ENCODE peak calls at places on chromosomes 13 and 19, in four cellular contexts. J is breast epithelium, X is suprapubic skin, F is GM23338. P is an unnamed sample.

GRCh38 chr19:27758626-27759505 is 1454.1 kb downstream of the UQCRFS1 start:
- DNase-seq in X (no peak), F (no peak), J (no peak), P (no peak)

GRCh38 chr19:17448190-17448967 is at the start of gene TMEM221:
- DNase-seq in J (no peak), F (peak), X (no peak), P (peak)

GRCh38 chr13:39451301-39451700 is 151.7 kb downstream of the LHFPL6 start:
- DNase-seq in F (no peak), X (no peak), J (no peak), P (no peak)

GRCh38 chr13:60148918-60149317 is 14.8 kb downstream of the DIAPH3 start:
- DNase-seq in J (no peak), X (no peak), F (no peak), P (no peak)

GRCh38 chr19:13297023-13297422 is 146.8 kb downstream of the IER2 start:
- DNase-seq in X (no peak), J (no peak), F (no peak), P (no peak)

GRCh38 chr13:109678459-109678858 is 107.9 kb downstream of the IRS2 start:
- DNase-seq in X (no peak), F (no peak), J (no peak), P (no peak)

GRCh38 chr13:97276862-97277269 is 54.7 kb downstream of the MBNL2 start:
- DNase-seq in X (no peak), J (no peak), F (no peak), P (no peak)

GRCh38 chr13:98599502-98600328 is 22.8 kb upstream of the STK24 start:
- DNase-seq in F (peak), J (no peak), X (no peak), P (no peak)

GRCh38 chr13:105908581-105908980 is 626.9 kb downstream of the EFNB2 start:
- DNase-seq in J (no peak), F (no peak), X (no peak), P (no peak)

GRCh38 chr19:2186071-2186846 is 22.5 kb downstream of the DOT1L start:
- DNase-seq in X (peak), J (peak), F (no peak), P (no peak)

GRCh38 chr13:112066624-112067004 is 335 bp upstream of the SOX1 start:
- DNase-seq in F (peak), X (no peak), J (no peak), P (peak)

GRCh38 chr13:51148952-51149573 is 38.0 kb upstream of the C13orf42 start:
- DNase-seq in X (no peak), J (no peak), F (peak), P (peak)

GRCh38 chr19:17967258-17968051 is 548 bp downstream of the KCNN1 start:
- DNase-seq in J (no peak), F (no peak), X (no peak), P (peak)

GRCh38 chr19:2385053-2385721 is 25.1 kb downstream of the TMPRSS9 start:
- DNase-seq in F (peak), J (peak), X (no peak), P (peak)

GRCh38 chr13:113187263-113187669 is 21.2 kb downstream of the PCID2 start:
- DNase-seq in J (no peak), X (peak), F (no peak), P (peak)

GRCh38 chr13:48908381-48909087 is 67.2 kb upstream of the FNDC3A start:
- DNase-seq in F (no peak), X (no peak), J (no peak), P (no peak)

GRCh38 chr13:21884965-21885567 is 214.2 kb downstream of the FGF9 start:
- DNase-seq in J (no peak), X (no peak), F (no peak), P (no peak)

GRCh38 chr19:55611300-55611982 is 6.0 kb downstream of the ZNF865 start:
- DNase-seq in F (no peak), J (no peak), X (no peak), P (peak)

DNA sequence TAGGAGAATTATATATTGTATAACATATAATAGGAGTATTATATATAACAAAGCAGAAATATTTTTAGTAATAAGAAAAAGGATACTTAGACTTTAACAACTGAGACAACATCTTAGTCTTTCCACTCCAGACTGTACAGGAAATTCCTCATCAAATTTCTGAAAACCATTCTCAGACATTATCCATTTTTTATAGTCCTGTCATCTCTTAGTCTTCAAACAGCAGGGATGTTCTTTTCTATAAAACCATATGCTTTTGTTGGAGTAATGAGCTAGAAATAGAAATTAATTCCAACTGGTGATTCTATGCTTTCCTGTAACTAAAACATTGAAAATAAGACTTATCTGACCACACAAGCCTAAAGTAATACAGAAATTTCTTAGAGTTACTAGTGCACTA is 82.1 kb upstream of the CSNK1A1L start:
- DNase-seq in X (no peak), F (no peak), J (no peak), P (no peak)
- TF ChIP-seq POLR2AphosphoS5 in X (no peak), F (no peak), J (no peak), P (no peak)

DNA sequence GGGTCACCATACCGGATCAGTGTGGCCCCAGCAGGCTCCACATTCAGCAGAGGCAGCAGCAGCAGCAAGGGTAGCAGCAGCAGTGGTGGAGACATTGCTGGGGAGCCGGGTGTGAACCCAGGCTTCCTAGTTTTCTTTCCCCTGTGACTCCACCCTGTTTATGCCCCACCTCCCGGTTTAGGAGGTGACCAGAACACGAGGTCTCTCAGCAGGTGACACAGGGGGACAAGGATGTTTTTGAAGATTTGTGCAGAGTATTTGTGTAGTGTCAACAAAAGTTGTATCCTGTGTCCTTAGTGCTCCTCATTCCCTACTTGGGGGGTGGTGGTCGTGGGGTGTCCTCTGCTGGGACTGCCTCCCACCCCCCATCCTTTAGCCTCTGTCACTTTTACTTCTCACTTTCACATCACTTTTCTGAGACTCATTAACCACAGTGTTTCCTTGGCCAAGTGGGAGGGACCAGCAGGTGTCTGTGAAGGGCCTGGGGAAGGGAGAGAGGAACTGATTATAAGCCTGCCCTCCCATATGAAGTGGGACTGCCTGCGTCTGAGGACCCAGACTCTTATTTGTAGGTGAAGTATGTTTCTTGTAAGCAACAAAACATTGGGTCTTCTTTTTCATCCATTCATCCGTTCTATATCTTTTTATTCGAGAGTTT is 15.6 kb upstream of the KCNC3 start:
- DNase-seq in F (no peak), X (no peak), J (no peak), P (no peak)
- TF ChIP-seq POLR2AphosphoS5 in F (no peak), X (no peak), J (no peak), P (no peak)

GRCh38 chr19:5899728-5900526 is 3.7 kb downstream of the NDUFA11 start:
- DNase-seq in X (no peak), J (no peak), F (no peak), P (no peak)
- TF ChIP-seq POLR2AphosphoS5 in X (no peak), J (no peak), F (no peak), P (no peak)

DNA sequence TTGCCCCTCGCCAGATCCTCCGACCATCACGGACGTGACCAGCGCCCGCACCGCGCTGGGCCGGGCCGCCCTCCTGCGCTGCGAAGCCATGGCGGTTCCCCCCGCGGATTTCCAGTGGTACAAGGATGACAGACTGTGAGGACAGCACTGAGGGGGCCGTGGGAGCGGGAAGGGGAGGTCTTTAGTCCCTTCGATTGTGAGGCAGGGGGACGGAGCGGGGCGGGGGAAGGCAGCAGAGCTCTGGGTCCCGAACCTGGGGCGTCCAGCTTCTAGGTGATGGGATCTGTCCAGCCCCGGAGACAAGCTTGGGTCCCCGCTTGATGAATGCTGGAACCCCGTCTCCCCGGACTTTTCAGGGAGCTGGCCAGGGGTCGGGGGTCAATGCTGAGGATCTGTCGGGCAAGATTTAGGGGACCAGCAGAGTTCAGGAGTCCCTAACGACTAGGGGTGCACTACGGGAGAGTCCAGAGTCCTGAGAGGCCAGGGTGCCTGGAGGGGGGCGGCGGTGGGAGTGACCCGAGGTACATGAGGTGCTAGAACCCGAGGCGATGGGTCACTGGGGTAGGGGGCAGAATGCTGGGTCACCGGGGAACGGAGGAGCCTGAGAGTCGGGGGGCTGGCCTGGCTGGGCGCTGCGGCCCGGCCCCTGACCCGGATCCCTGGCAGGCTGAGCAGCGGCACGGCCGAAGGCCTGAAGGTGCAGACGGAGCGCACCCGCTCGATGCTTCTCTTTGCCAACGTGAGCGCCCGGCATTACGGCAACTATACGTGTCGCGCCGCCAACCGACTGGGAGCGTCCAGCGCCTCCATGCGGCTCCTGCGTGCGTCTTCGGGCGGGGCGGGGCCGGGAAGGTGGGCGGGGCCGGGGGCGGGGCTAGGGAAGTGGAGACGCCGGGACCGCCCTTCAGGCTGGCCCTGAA is 14.6 kb downstream of the VSIG10L start:
- DNase-seq in X (no peak), F (peak), J (peak), P (no peak)
- TF ChIP-seq POLR2AphosphoS5 in X (no peak), F (peak), J (no peak), P (no peak)

GRCh38 chr19:10677796-10678195 is 23.4 kb upstream of the QTRT1 start:
- DNase-seq in X (no peak), J (no peak), F (no peak), P (no peak)
- TF ChIP-seq POLR2AphosphoS5 in X (no peak), J (no peak), F (no peak), P (no peak)

GRCh38 chr13:99976502-99977115 is 5.0 kb upstream of the ZIC2 start:
- DNase-seq in X (no peak), F (no peak), J (no peak), P (no peak)
- TF ChIP-seq POLR2AphosphoS5 in X (no peak), F (no peak), J (no peak), P (no peak)

GRCh38 chr19:47609885-47610545 is 1.1 kb downstream of the BICRA start:
- DNase-seq in X (peak), J (no peak), F (peak), P (peak)

GRCh38 chr19:47607564-47608073 is 1.3 kb upstream of the BICRA start:
- DNase-seq in F (no peak), J (no peak), X (no peak), P (no peak)

GRCh38 chr19:47608074-47608907 is 643 bp upstream of the BICRA start:
- DNase-seq in J (peak), X (peak), F (peak), P (peak)

GRCh38 chr19:47610546-47610894 is 1.6 kb downstream of the BICRA start:
- DNase-seq in J (no peak), F (no peak), X (no peak), P (no peak)

DNA sequence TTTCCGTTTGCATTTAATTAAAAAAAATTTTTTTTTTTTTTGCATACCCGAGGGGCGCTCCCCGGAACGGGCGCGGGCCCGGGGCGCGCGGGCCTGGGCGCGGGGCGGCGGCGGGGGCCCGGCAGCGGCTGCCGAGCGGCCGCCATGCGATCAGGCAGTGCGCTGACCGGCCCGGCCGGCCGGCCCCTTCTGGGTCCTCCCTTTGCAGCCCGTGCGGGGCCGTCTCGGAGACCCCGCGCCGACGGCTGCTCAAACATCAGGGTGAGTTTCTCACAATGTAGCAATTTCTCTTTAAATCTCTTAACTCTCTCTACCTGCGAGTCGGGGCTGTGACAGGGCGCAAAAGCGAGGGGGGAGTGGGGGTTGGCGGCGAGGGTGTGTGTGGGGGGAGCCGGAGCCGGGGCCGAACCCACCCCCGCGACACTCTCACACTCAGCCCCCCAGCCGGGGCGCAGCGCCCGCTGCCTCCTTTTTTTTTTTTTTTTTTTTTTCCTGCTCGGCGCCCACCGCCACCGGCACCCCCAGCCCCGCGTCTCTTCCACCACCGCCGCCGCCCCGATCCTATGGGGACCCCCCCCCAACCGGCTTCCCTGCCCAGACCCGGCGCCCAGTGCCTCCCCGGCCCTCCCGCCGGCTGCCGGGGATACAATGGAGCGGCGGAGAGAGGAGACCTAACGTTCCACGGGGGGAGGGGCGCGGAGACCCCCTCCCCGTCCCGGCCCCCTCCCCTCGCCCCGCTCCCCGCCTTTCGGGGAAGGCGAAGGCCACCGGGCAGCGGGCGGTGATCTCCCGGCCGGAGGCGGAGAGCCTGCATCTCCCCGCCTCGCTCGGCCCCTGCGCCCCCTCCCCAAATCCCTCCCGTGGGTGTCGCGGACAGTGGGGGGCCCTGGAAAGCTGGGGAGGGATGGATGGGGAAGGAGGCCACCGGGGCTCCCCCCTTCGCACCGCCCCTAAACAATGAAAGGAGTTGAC is at the start of gene BICRA:
- DNase-seq in F (peak), J (peak), X (peak), P (peak)
- TF ChIP-seq POLR2AphosphoS5 in F (no peak), J (no peak), X (no peak), P (peak)

GRCh38 chr13:75038315-75038881 is 443.6 kb downstream of the TBC1D4 start:
- DNase-seq in J (no peak), F (no peak), X (no peak), P (no peak)
- TF ChIP-seq POLR2AphosphoS5 in J (no peak), F (no peak), X (no peak), P (no peak)

DNA sequence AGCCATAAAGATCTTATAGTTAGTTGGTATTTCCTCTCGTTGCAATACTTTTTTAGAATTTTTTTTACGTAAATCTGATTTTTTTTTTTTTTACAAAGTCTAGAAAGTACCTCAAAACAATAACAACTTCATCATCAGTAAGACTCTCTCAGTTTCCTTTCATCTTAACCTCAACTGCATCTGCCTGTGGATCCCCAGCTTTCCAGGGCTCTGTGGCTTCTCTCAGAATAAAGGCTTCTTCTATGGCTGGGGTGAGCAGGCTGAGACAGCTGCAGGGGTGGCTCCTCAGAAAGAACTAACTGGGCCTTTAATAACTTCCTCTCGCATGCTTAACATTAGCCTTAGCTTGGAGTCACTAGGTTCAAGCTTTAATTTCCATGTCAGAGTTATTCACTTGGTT is 4.2 kb downstream of the ZNF506 start:
- DNase-seq in X (no peak), J (no peak), F (no peak), P (no peak)
- TF ChIP-seq POLR2AphosphoS5 in X (no peak), J (no peak), F (no peak), P (no peak)

GRCh38 chr19:1163283-1163933 is 10.7 kb downstream of the SBNO2 start:
- DNase-seq in J (no peak), X (peak), F (no peak), P (no peak)
- TF ChIP-seq POLR2AphosphoS5 in J (no peak), X (no peak), F (no peak), P (no peak)

P was measured in SK-N-SH.